ENCODE peak calls at places on chromosome 16, in seven cellular contexts. N is activated CD8-positive, alpha-beta memory T cell treated with anti-CD3 and anti-CD28 coated beads, Interleukin-2, amount 10 ng/mL, durations not matched to agents 7 days and 5 days; Y is central memory CD8-positive, alpha-beta T cell; X is foreskin keratinocyte; W is heart right ventricle; S is HCT116; L is CD4-positive, CD25-positive, alpha-beta regulatory T cell. Z is an unnamed sample.

GRCh38 chr16:31216552-31217530 is at the start of gene PYDC1:
- ATAC-seq in N (peak), Y (peak), X (no peak), W (no peak), S (no peak), L (no peak), Z (peak)

GRCh38 chr16:648071-648785 is 937 bp upstream of the WDR90 start:
- ATAC-seq in N (peak), Y (no peak), X (no peak), W (no peak), S (peak), L (no peak), Z (no peak)

GRCh38 chr16:76518791-76519190 is 241.6 kb downstream of the CNTNAP4 start:
- ATAC-seq in N (no peak), Y (no peak), X (no peak), W (no peak), S (no peak), L (no peak), Z (no peak)

GRCh38 chr16:51569204-51569911 is 418.3 kb upstream of the SALL1 start:
- ATAC-seq in N (no peak), Y (no peak), X (peak), W (peak), S (no peak), L (no peak), Z (peak)

GRCh38 chr16:86680661-86681439 is 102.5 kb downstream of the FOXL1 start:
- ATAC-seq in N (no peak), Y (no peak), X (no peak), W (no peak), S (no peak), L (no peak), Z (no peak)

GRCh38 chr16:47694543-47694942 is 233.4 kb downstream of the PHKB start:
- ATAC-seq in N (no peak), Y (no peak), X (no peak), W (no peak), S (no peak), L (no peak), Z (no peak)

GRCh38 chr16:23020084-23020483 is 129.2 kb downstream of the USP31 start:
- ATAC-seq in N (no peak), Y (no peak), X (no peak), W (no peak), S (peak), L (no peak), Z (no peak)

GRCh38 chr16:8519179-8519578 is 71.1 kb downstream of the TMEM114 start:
- ATAC-seq in N (no peak), Y (no peak), X (no peak), W (no peak), S (no peak), L (no peak), Z (no peak)

GRCh38 chr16:11734653-11735043 is 8.0 kb downstream of the TXNDC11 start:
- ATAC-seq in N (no peak), Y (no peak), X (no peak), W (peak), S (no peak), L (no peak), Z (no peak)

GRCh38 chr16:30985401-30986128 is 558 bp downstream of the HSD3B7 start:
- ATAC-seq in N (no peak), Y (no peak), X (peak), W (peak), S (peak), L (no peak), Z (peak)

GRCh38 chr16:89061590-89062380 is 31.9 kb upstream of the ACSF3 start:
- ATAC-seq in N (no peak), Y (no peak), X (no peak), W (no peak), S (no peak), L (no peak), Z (no peak)

GRCh38 chr16:71364306-71364705 is 5.8 kb downstream of the CALB2 start:
- ATAC-seq in N (no peak), Y (no peak), X (no peak), W (peak), S (no peak), L (no peak), Z (no peak)

GRCh38 chr16:46918905-46919792 is 35.0 kb downstream of the GPT2 start:
- ATAC-seq in N (no peak), Y (no peak), X (no peak), W (no peak), S (no peak), L (no peak), Z (peak)

GRCh38 chr16:85061566-85061965 is 34.0 kb downstream of the KIAA0513 start:
- ATAC-seq in N (no peak), Y (no peak), X (no peak), W (peak), S (no peak), L (no peak), Z (no peak)

GRCh38 chr16:69501956-69502457 is 63.8 kb upstream of the NFAT5 start:
- ATAC-seq in N (no peak), Y (no peak), X (no peak), W (no peak), S (no peak), L (no peak), Z (no peak)

GRCh38 chr16:27208809-27209208 is 5.5 kb downstream of the KDM8 start:
- ATAC-seq in N (no peak), Y (no peak), X (no peak), W (no peak), S (no peak), L (no peak), Z (no peak)

Z was measured in esophagus mucosa.